ENCODE peak calls at places on chromosome 20, in six cellular contexts. Q, C, T, K, H and W are unnamed samples.

GRCh38 chr20:8646026-8646425 is 422.9 kb upstream of the PLCB4 start:
- DNase-seq in Q (no peak), C (no peak), T (no peak), K (no peak), H (no peak), W (no peak)

GRCh38 chr20:44780226-44780625 is 30.1 kb downstream of the RIMS4 start:
- DNase-seq in Q (peak), C (peak), T (peak), K (peak), H (peak), W (peak)

GRCh38 chr20:2137552-2138201 is 36.0 kb downstream of the STK35 start:
- DNase-seq in Q (no peak), C (peak), T (no peak), K (no peak), H (no peak), W (peak)

GRCh38 chr20:25044660-25045342 is 13.1 kb downstream of the ACSS1 start:
- DNase-seq in Q (no peak), C (no peak), T (no peak), K (no peak), H (no peak), W (no peak)

GRCh38 chr20:7346562-7346961 is 579.1 kb downstream of the BMP2 start:
- DNase-seq in Q (no peak), C (no peak), T (no peak), K (no peak), H (no peak), W (no peak)

GRCh38 chr20:33477386-33478234 is 12.3 kb upstream of the CBFA2T2 start:
- DNase-seq in Q (no peak), C (no peak), T (no peak), K (peak), H (no peak), W (peak)

GRCh38 chr20:56957737-56958553 is 308.5 kb downstream of the BMP7 start:
- DNase-seq in Q (no peak), C (no peak), T (no peak), K (peak), H (no peak), W (no peak)

GRCh38 chr20:2879148-2879547 is 5.9 kb downstream of the PTPRA start:
- DNase-seq in Q (no peak), C (no peak), T (no peak), K (peak), H (no peak), W (peak)

GRCh38 chr20:37316116-37316774 is 26.8 kb downstream of the MANBAL start:
- DNase-seq in Q (no peak), C (no peak), T (peak), K (peak), H (peak), W (no peak)

GRCh38 chr20:51037499-51038110 is 14.7 kb upstream of the KCNG1 start:
- DNase-seq in Q (no peak), C (no peak), T (no peak), K (no peak), H (no peak), W (no peak)

GRCh38 chr20:61935926-61936700 is 129.6 kb downstream of the TAF4 start:
- DNase-seq in Q (no peak), C (no peak), T (no peak), K (no peak), H (no peak), W (no peak)

GRCh38 chr20:15597306-15597705 is 975.9 kb downstream of the KIF16B start:
- DNase-seq in Q (no peak), C (no peak), T (no peak), K (no peak), H (no peak), W (no peak)

GRCh38 chr20:44754554-44754953 is 8.9 kb downstream of the KCNK15 start:
- DNase-seq in Q (no peak), C (no peak), T (no peak), K (no peak), H (no peak), W (no peak)

GRCh38 chr20:62589150-62589498 is 53.2 kb upstream of the SLCO4A1 start:
- DNase-seq in Q (no peak), C (no peak), T (no peak), K (no peak), H (no peak), W (no peak)

GRCh38 chr20:31684153-31685003 is 38.3 kb downstream of the BCL2L1 start:
- DNase-seq in Q (no peak), C (no peak), T (peak), K (peak), H (no peak), W (peak)

GRCh38 chr20:47922280-47922675 is 137.0 kb upstream of the SULF2 start:
- DNase-seq in Q (no peak), C (no peak), T (no peak), K (no peak), H (no peak), W (no peak)

GRCh38 chr20:3786126-3786484 is 435 bp downstream of the CENPB start:
- DNase-seq in Q (no peak), C (peak), T (peak), K (peak), H (no peak), W (peak)

GRCh38 chr20:4507288-4507719 is 214.4 kb upstream of the PRND start:
- DNase-seq in Q (no peak), C (no peak), T (no peak), K (peak), H (no peak), W (no peak)

GRCh38 chr20:32875673-32876072 is 16.9 kb downstream of the EFCAB8 start:
- DNase-seq in Q (no peak), C (no peak), T (no peak), K (no peak), H (no peak), W (no peak)

GRCh38 chr20:1876217-1876921 is 18.8 kb upstream of the SIRPA start:
- DNase-seq in Q (no peak), C (no peak), T (no peak), K (no peak), H (no peak), W (no peak)

GRCh38 chr20:57147185-57147584 is 119.3 kb downstream of the BMP7 start:
- DNase-seq in Q (no peak), C (no peak), T (peak), K (no peak), H (no peak), W (no peak)

GRCh38 chr20:33423141-33423834 is 20.3 kb downstream of the SNTA1 start:
- DNase-seq in Q (no peak), C (peak), T (no peak), K (no peak), H (no peak), W (peak)

GRCh38 chr20:43975096-43975768 is 60.6 kb downstream of the TOX2 start:
- DNase-seq in Q (no peak), C (peak), T (no peak), K (no peak), H (no peak), W (no peak)

GRCh38 chr20:5267092-5267491 is 49.7 kb downstream of the PROKR2 start:
- DNase-seq in Q (no peak), C (no peak), T (no peak), K (no peak), H (no peak), W (no peak)

GRCh38 chr20:46666818-46667515 is 15.7 kb upstream of the SLC13A3 start:
- DNase-seq in Q (no peak), C (no peak), T (no peak), K (no peak), H (no peak), W (no peak)

GRCh38 chr20:35601021-35601973 is 14.3 kb upstream of the SPAG4 start:
- DNase-seq in Q (peak), C (peak), T (peak), K (peak), H (peak), W (peak)

GRCh38 chr20:56411759-56412472 is at the start of gene CASS4:
- DNase-seq in Q (peak), C (peak), T (peak), K (peak), H (peak), W (no peak)

GRCh38 chr20:49846206-49846807 is 33.7 kb downstream of the SLC9A8 start:
- DNase-seq in Q (peak), C (peak), T (peak), K (peak), H (peak), W (peak)

GRCh38 chr20:840858-841567 is 7.5 kb downstream of the FAM110A start:
- DNase-seq in Q (no peak), C (no peak), T (no peak), K (peak), H (no peak), W (no peak)

GRCh38 chr20:23215596-23215995 is 129.5 kb upstream of the CD93 start:
- DNase-seq in Q (no peak), C (no peak), T (no peak), K (no peak), H (no peak), W (no peak)

GRCh38 chr20:32567384-32568178 is 17.6 kb downstream of the NOL4L start:
- DNase-seq in Q (no peak), C (no peak), T (no peak), K (no peak), H (no peak), W (peak)

GRCh38 chr20:56178219-56178618 is 70.3 kb upstream of the MC3R start:
- DNase-seq in Q (no peak), C (no peak), T (no peak), K (peak), H (no peak), W (no peak)

GRCh38 chr20:24948939-24949679 is at the start of gene CST7:
- DNase-seq in Q (peak), C (peak), T (peak), K (no peak), H (peak), W (peak)

GRCh38 chr20:31790401-31790800 is 28.8 kb upstream of the MYLK2 start:
- DNase-seq in Q (no peak), C (no peak), T (no peak), K (no peak), H (no peak), W (no peak)